ENCODE peak calls at places on chromosomes 16 and 17, in eight cellular contexts. J is CD8-positive, alpha-beta T cell; I is neural progenitor cell; F is astrocyte; W is K562; H is psoas muscle; Y is GM06990; L is PC-3. K is an unnamed sample.

GRCh38 chr17:20116683-20117309 is 107.6 kb downstream of the SPECC1 start:
- DNase-seq in J (peak; percentile 20), I (peak; percentile 85), F (no peak), W (peak; percentile 33), H (no peak), Y (no peak), L (peak; percentile 76), K (peak; percentile 9)

GRCh38 chr16:66549284-66550131 is at the start of gene TK2:
- DNase-seq in J (peak; percentile 45), I (peak; percentile 79), F (peak; percentile 54), W (peak; percentile 85), H (peak; percentile 75), Y (peak; percentile 73), L (peak; percentile 30), K (peak; percentile 56)

GRCh38 chr17:9241774-9242496 is 220.6 kb downstream of the NTN1 start:
- DNase-seq in J (no peak), I (no peak), F (no peak), W (no peak), H (no peak), Y (no peak), L (no peak), K (no peak)

GRCh38 chr16:3513892-3514600 is 13.2 kb downstream of the CLUAP1 start:
- DNase-seq in J (no peak), I (no peak), F (no peak), W (no peak), H (no peak), Y (no peak), L (no peak), K (no peak)

GRCh38 chr16:77402672-77403071 is 32.2 kb downstream of the ADAMTS18 start:
- DNase-seq in J (no peak), I (no peak), F (no peak), W (no peak), H (no peak), Y (no peak), L (no peak), K (no peak)

GRCh38 chr16:85504242-85504641 is 108.9 kb upstream of the GSE1 start:
- DNase-seq in J (no peak), I (no peak), F (no peak), W (no peak), H (no peak), Y (no peak), L (no peak), K (no peak)

GRCh38 chr16:83609178-83609577 is 198.6 kb upstream of the HSBP1 start:
- DNase-seq in J (no peak), I (no peak), F (no peak), W (no peak), H (no peak), Y (no peak), L (no peak), K (no peak)

GRCh38 chr17:68391561-68392268 is 65.6 kb downstream of the WIPI1 start:
- DNase-seq in J (no peak), I (no peak), F (no peak), W (no peak), H (no peak), Y (no peak), L (no peak), K (no peak)

GRCh38 chr17:47810200-47810821 is 11.3 kb downstream of the OSBPL7 start:
- DNase-seq in J (no peak), I (no peak), F (peak; percentile 90), W (peak; percentile 70), H (no peak), Y (no peak), L (peak; percentile 95), K (peak; percentile 65)

GRCh38 chr16:82638095-82638798 is 11.5 kb downstream of the CDH13 start:
- DNase-seq in J (no peak), I (no peak), F (peak; percentile 86), W (no peak), H (no peak), Y (no peak), L (peak; percentile 57), K (peak; percentile 19)

GRCh38 chr16:87390641-87391323 is 1.4 kb upstream of the MAP1LC3B start:
- DNase-seq in J (no peak), I (peak; percentile 33), F (no peak), W (no peak), H (no peak), Y (no peak), L (no peak), K (no peak)

GRCh38 chr17:75344664-75345063 is 55.4 kb upstream of the SLC25A19 start:
- DNase-seq in J (no peak), I (peak; percentile 15), F (no peak), W (peak; percentile 42), H (no peak), Y (no peak), L (no peak), K (no peak)

GRCh38 chr17:61462734-61463067 is 10.5 kb downstream of the TBX4 start:
- DNase-seq in J (no peak), I (no peak), F (no peak), W (no peak), H (no peak), Y (no peak), L (no peak), K (no peak)
- H3K27me3 ChIP-seq in J (peaks cover 17% of the 10 kb centered on the region), I (peaks cover 95% of the 10 kb centered on the region), F (peaks cover 69% of the 10 kb centered on the region), W (peaks cover 40% of the 10 kb centered on the region), H (no peaks in the 10 kb centered on the region), Y (peaks cover 2% of the 10 kb centered on the region), L (no peaks in the 10 kb centered on the region), K (no peaks in the 10 kb centered on the region)

GRCh38 chr17:35849469-35850348 is 19.0 kb downstream of the HEATR9 start:
- DNase-seq in J (peak; percentile 38), I (peak; percentile 80), F (peak; percentile 36), W (peak; percentile 56), H (no peak), Y (peak; percentile 12), L (peak; percentile 58), K (peak; percentile 34)
- H3K27me3 ChIP-seq in J (no peaks in the 10 kb centered on the region), I (no peaks in the 10 kb centered on the region), F (no peaks in the 10 kb centered on the region), W (no peaks in the 10 kb centered on the region), H (no peaks in the 10 kb centered on the region), Y (no peaks in the 10 kb centered on the region), L (no peaks in the 10 kb centered on the region), K (no peaks in the 10 kb centered on the region)

GRCh38 chr16:1019934-1020305 is 38.4 kb downstream of the SOX8 start:
- DNase-seq in J (no peak), I (no peak), F (no peak), W (peak; percentile 29), H (no peak), Y (no peak), L (no peak), K (no peak)
- H3K27me3 ChIP-seq in J (no peaks in the 10 kb centered on the region), I (no peaks in the 10 kb centered on the region), F (peaks cover 21% of the 10 kb centered on the region), W (peaks cover 86% of the 10 kb centered on the region), H (no peaks in the 10 kb centered on the region), Y (no peaks in the 10 kb centered on the region), L (peaks cover 8% of the 10 kb centered on the region), K (peaks cover 47% of the 10 kb centered on the region)

GRCh38 chr16:25063102-25063501 is 47.9 kb upstream of the ARHGAP17 start:
- DNase-seq in J (no peak), I (no peak), F (no peak), W (no peak), H (no peak), Y (no peak), L (no peak), K (no peak)
- H3K27me3 ChIP-seq in J (no peaks in the 10 kb centered on the region), I (peaks cover 12% of the 10 kb centered on the region), F (no peaks in the 10 kb centered on the region), W (no peaks in the 10 kb centered on the region), H (no peaks in the 10 kb centered on the region), Y (no peaks in the 10 kb centered on the region), L (no peaks in the 10 kb centered on the region), K (no peaks in the 10 kb centered on the region)

K was measured in MG63.